ENCODE peak calls at places on chromosome 19, in six cellular contexts. L, U, H, X, G and P are unnamed samples.

GRCh38 chr19:4343056-4343844 is at the start of gene MPND:
- DNase-seq in U (peak; percentile 90), L (peak; percentile 96), G (peak; percentile 93), X (peak; percentile 84), H (peak; percentile 87), P (peak; percentile 93)

GRCh38 chr19:7923295-7924191 is 2.4 kb downstream of the CTXN1 start:
- DNase-seq in G (no peak), X (no peak), L (no peak), U (no peak), H (peak; percentile 84), P (no peak)

GRCh38 chr19:16771618-16772017 is 52.0 kb downstream of the NWD1 start:
- DNase-seq in U (peak; percentile 79), X (peak; percentile 94), H (peak; percentile 87), L (peak; percentile 92), G (peak; percentile 67), P (peak; percentile 72)

GRCh38 chr19:35027851-35028599 is 2.2 kb upstream of the SCN1B start:
- DNase-seq in X (no peak), G (no peak), U (no peak), H (no peak), L (no peak), P (no peak)

GRCh38 chr19:33064778-33065550 is at the start of gene RHPN2:
- DNase-seq in H (peak; percentile 54), U (no peak), X (no peak), G (peak; percentile 81), L (peak; percentile 85), P (no peak)

GRCh38 chr19:30373593-30373992 is 1.4 kb downstream of the ZNF536 start:
- DNase-seq in U (no peak), X (no peak), L (no peak), H (no peak), G (no peak), P (no peak)

GRCh38 chr19:47419037-47419783 is at the start of gene MEIS3:
- DNase-seq in L (no peak), X (no peak), U (no peak), G (no peak), H (no peak), P (no peak)

GRCh38 chr19:16051254-16052025 is 24.9 kb upstream of the TPM4 start:
- DNase-seq in H (no peak), G (peak; percentile 18), L (no peak), X (no peak), U (no peak), P (no peak)

GRCh38 chr19:43667524-43668405 is 2.2 kb downstream of the PLAUR start:
- DNase-seq in L (peak; percentile 98), X (peak; percentile 96), U (peak; percentile 40), H (peak; percentile 37), G (no peak), P (no peak)

GRCh38 chr19:39475748-39476147 is 4.9 kb upstream of the TIMM50 start:
- DNase-seq in U (no peak), H (no peak), L (no peak), G (no peak), X (no peak), P (no peak)

GRCh38 chr19:15331419-15332310 is 674 bp downstream of the BRD4 start:
- DNase-seq in U (no peak), H (peak; percentile 48), G (peak; percentile 52), X (peak; percentile 38), L (peak; percentile 85), P (peak; percentile 34)

GRCh38 chr19:47608908-47609879 is at the start of gene BICRA:
- DNase-seq in H (peak; percentile 82), G (peak; percentile 86), X (no peak), U (peak; percentile 74), L (peak; percentile 95), P (peak; percentile 75)

GRCh38 chr19:56091066-56091490 is 30.0 kb downstream of the ZNF787 start:
- DNase-seq in H (no peak), L (no peak), X (no peak), G (no peak), U (no peak), P (no peak)

GRCh38 chr19:55383279-55383788 is 758 bp downstream of the TMEM238 start:
- DNase-seq in U (no peak), X (no peak), L (no peak), H (no peak), G (no peak), P (no peak)

GRCh38 chr19:29308977-29309520 is 96.1 kb upstream of the UQCRFS1 start:
- DNase-seq in G (no peak), L (no peak), X (no peak), H (no peak), U (no peak), P (peak; percentile 35)

GRCh38 chr19:54137913-54138776 is 583 bp downstream of the CNOT3 start:
- DNase-seq in G (peak; percentile 29), U (no peak), X (no peak), L (no peak), H (no peak), P (no peak)

GRCh38 chr19:42274065-42274682 is 5.1 kb downstream of the CIC start:
- DNase-seq in H (no peak), U (peak; percentile 14), G (no peak), L (no peak), X (no peak), P (no peak)

GRCh38 chr19:13401388-13401787 is 104.9 kb downstream of the CACNA1A start:
- DNase-seq in H (no peak), L (no peak), X (no peak), G (no peak), U (no peak), P (no peak)

GRCh38 chr19:18294467-18294864 is 13.0 kb upstream of the JUND start:
- DNase-seq in G (peak; percentile 81), U (peak; percentile 69), H (no peak), L (no peak), X (no peak), P (peak; percentile 85)

GRCh38 chr19:2214253-2214652 is 21.9 kb downstream of the PLEKHJ1 start:
- DNase-seq in X (no peak), L (no peak), U (no peak), H (no peak), G (no peak), P (no peak)

GRCh38 chr19:45998834-45999233 is 3.6 kb downstream of the CCDC61 start:
- DNase-seq in U (no peak), X (no peak), G (no peak), L (no peak), H (no peak), P (no peak)

GRCh38 chr19:426725-427445 is 17.9 kb upstream of the C2CD4C start:
- DNase-seq in U (no peak), H (no peak), G (no peak), L (no peak), X (no peak), P (peak; percentile 60)

GRCh38 chr19:5046339-5047039 is 77.6 kb downstream of the KDM4B start:
- DNase-seq in G (no peak), X (no peak), H (no peak), L (no peak), U (peak; percentile 84), P (no peak)

GRCh38 chr19:28297036-28297435 is 915.9 kb downstream of the UQCRFS1 start:
- DNase-seq in L (no peak), U (no peak), G (no peak), X (no peak), H (no peak), P (no peak)

DNA sequence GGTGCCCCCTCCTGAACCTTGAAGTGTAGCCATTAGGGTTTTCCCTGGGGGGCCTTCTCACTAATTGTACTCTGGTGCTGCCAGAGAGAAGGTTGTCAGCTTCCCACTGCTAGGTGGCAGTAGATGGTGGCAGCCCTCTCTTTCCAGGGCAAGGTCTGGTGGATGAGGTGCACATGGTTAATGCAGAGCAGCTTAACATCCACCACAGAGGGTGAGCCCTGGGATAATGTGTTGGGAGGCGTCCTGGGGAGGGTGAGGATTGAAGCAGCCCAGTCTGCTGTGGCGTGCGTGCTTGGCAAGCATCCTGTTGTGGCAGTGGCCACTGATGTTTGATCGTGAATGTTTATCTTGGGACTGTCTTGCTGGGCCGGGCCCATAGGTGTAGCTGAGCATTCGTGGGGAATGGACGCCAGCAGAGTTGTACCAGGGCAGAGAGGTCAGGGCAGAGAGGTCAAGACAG is 5.8 kb downstream of the EGLN2 start:
- DNase-seq in L (no peak), U (no peak), G (no peak), X (no peak), H (no peak), P (no peak)
- TF ChIP-seq CTCF in L (peak; percentile 14), U (no peak), G (no peak), X (no peak), H (no peak), P (no peak)

DNA sequence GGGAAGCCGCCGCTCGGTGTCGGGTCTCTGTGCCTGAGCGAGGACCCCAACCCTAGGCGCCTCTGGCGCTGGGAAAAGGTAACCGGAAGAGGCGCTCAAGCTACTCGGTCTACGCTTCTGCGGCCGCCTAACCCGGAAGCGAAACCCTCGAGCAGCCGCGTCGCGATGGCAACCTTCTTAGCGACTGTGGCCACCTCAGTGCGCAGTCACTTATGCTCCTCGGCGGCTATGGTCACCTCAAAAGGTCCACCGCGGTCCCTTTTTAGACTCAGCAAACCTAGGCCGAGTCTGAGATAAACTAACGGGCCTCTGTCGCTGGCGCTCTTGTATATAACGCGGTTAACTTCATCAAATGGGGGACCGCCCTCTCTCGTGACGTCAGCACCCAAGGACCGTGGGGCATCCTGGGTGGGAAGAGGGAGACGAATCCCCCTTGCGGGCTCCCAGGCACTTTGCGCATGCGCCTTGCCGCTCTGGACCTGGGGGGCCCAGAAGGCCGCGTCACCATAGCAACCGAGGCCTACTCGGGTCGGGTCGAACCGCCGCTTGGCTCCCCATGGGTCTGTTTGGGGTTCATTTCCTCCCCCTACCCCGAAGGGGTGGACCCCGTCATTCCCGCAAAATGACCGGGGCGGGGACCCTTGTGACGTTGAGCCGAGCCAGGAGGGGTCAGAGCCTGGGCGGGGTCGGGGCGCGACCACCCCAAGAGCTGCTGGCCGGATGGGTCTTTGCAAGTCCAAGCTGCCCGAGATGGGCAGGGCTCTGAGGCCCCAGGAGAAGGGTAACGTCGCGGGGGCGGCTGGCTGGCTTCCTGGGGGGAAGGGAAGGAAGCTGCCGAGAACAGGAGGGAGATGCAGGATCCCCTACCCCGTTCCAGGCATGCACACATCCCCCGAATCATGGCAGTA is at the start of gene GTF2F1:
- DNase-seq in H (peak; percentile 96), L (peak; percentile 99), U (peak; percentile 85), G (peak; percentile 96), X (peak; percentile 84), P (peak; percentile 95)
- TF ChIP-seq CTCF in H (no peak), L (no peak), U (no peak), G (no peak), X (no peak), P (peak; percentile 30)

DNA sequence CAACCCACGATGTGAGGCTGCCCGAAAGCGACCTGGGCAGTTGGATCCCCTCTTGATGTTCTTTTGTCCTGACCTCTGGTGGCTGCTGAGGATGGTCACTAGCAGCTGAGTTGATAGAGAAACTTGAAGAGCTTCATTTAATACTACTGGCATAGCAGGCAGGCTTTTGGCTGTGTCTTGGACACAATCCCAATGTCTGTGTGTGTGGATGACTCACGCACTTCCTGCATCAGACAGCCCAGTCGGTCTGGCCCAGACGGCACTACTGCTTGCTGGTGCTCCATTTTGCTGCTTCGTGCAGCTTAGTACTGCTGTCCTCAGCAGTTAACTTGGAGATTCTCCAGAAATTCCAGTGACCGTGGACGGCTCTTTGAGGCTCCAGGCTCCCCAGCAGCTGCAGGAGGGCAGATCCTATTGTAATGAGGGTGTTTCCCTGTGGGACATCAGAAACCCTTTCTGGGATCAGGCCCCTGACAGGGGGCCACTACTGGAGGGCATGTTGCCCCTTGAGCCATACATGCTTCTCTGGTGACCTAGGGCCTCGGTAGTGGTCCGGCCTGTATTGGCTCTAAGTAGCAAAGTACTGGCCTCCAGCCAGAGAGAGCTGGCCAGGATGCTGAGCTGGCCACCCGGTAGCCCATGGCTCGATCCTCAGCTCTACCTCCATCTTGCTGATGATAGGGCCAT is 4.5 kb downstream of the FPR3 start:
- DNase-seq in X (peak; percentile 58), G (no peak), U (peak; percentile 87), L (no peak), H (peak; percentile 78), P (peak; percentile 83)
- TF ChIP-seq CTCF in X (no peak), G (no peak), U (no peak), L (no peak), H (no peak), P (no peak)

GRCh38 chr19:10226376-10227214 is 4.5 kb downstream of the S1PR2 start:
- DNase-seq in U (peak; percentile 87), G (no peak), H (peak; percentile 92), L (peak; percentile 86), X (no peak), P (peak; percentile 48)
- TF ChIP-seq CTCF in U (no peak), G (no peak), H (no peak), L (no peak), X (no peak), P (no peak)